ENCODE peak calls at places on chromosome 5, in seven cellular contexts. W is neuronal stem cell, I is H9, B is IMR-90, E is trophoblast cell, S is H1, N is mesenchymal stem cell. Y is an unnamed sample.

GRCh38 chr5:135600971-135601381 is 22.2 kb upstream of the CXCL14 start:
- DNase-seq in B (no peak), N (no peak), E (no peak), W (no peak), S (no peak), I (no peak), Y (no peak)

GRCh38 chr5:40447438-40447837 is 232.3 kb upstream of the PTGER4 start:
- DNase-seq in W (no peak), N (peak; percentile 7), E (no peak), B (peak; percentile 55), S (no peak), I (no peak), Y (no peak)

GRCh38 chr5:126220725-126221124 is 202.5 kb upstream of the GRAMD2B start:
- DNase-seq in I (no peak), B (no peak), E (no peak), S (no peak), W (no peak), N (no peak), Y (no peak)

GRCh38 chr5:75469017-75469416 is 42.4 kb downstream of the CERT1 start:
- DNase-seq in N (peak; percentile 5), E (no peak), W (no peak), I (no peak), B (no peak), S (no peak), Y (no peak)

GRCh38 chr5:61673007-61673735 is 341.1 kb downstream of the ZSWIM6 start:
- DNase-seq in I (no peak), S (no peak), W (peak; percentile 51), E (no peak), B (peak; percentile 41), N (peak; percentile 7), Y (peak; percentile 33)

GRCh38 chr5:57692582-57693487 is 210.2 kb upstream of the ACTBL2 start:
- DNase-seq in S (peak; percentile 33), N (peak; percentile 93), E (peak; percentile 77), I (peak; percentile 78), B (peak; percentile 94), W (peak; percentile 41), Y (peak; percentile 96)

GRCh38 chr5:34500236-34500836 is 155.8 kb upstream of the RAI14 start:
- DNase-seq in S (no peak), W (no peak), E (peak; percentile 26), N (no peak), I (no peak), B (no peak), Y (no peak)

GRCh38 chr5:81165493-81166119 is 67.5 kb upstream of the CKMT2 start:
- DNase-seq in E (peak; percentile 73), N (peak; percentile 65), S (peak; percentile 38), W (peak; percentile 43), I (peak; percentile 78), B (peak; percentile 67), Y (peak; percentile 91)

GRCh38 chr5:122585111-122585415 is 189.8 kb upstream of the SNX2 start:
- DNase-seq in B (no peak), E (no peak), S (no peak), I (no peak), W (no peak), N (no peak), Y (no peak)

GRCh38 chr5:30804739-30805313 is 388.7 kb upstream of the CDH6 start:
- DNase-seq in S (peak; percentile 2), N (no peak), I (peak; percentile 34), B (peak; percentile 62), W (no peak), E (no peak), Y (peak; percentile 41)

GRCh38 chr5:155252717-155253116 is 239.2 kb downstream of the KIF4B start:
- DNase-seq in W (no peak), I (no peak), N (no peak), E (no peak), B (no peak), S (no peak), Y (no peak)

GRCh38 chr5:5179597-5179996 is 39.5 kb downstream of the ADAMTS16 start:
- DNase-seq in S (peak; percentile 86), E (no peak), I (peak; percentile 87), N (no peak), W (no peak), B (no peak), Y (peak; percentile 93)

GRCh38 chr5:11400312-11400711 is 503.9 kb downstream of the CTNND2 start:
- DNase-seq in I (no peak), W (no peak), N (no peak), E (no peak), B (no peak), S (no peak), Y (no peak)

GRCh38 chr5:90136952-90137528 is 272.5 kb downstream of the CETN3 start:
- DNase-seq in I (no peak), B (no peak), S (no peak), W (no peak), N (no peak), E (no peak), Y (no peak)

GRCh38 chr5:37712750-37713149 is 127.1 kb downstream of the GDNF start:
- DNase-seq in W (no peak), S (no peak), E (no peak), I (no peak), N (no peak), B (no peak), Y (no peak)

GRCh38 chr5:151150484-151151262 is 6.9 kb downstream of the ANXA6 start:
- DNase-seq in W (no peak), S (no peak), I (no peak), E (no peak), N (peak; percentile 85), B (peak; percentile 47), Y (no peak)

GRCh38 chr5:96408276-96408777 is 24.7 kb downstream of the PCSK1 start:
- DNase-seq in S (no peak), W (no peak), B (peak; percentile 25), E (peak; percentile 8), I (no peak), N (no peak), Y (no peak)

GRCh38 chr5:172455511-172456061 is 1.3 kb upstream of the SH3PXD2B start:
- DNase-seq in E (peak; percentile 31), B (peak; percentile 70), I (peak; percentile 67), N (peak; percentile 50), W (no peak), S (no peak), Y (peak; percentile 94)

GRCh38 chr5:80010754-80011392 is 19.8 kb upstream of the MTX3 start:
- DNase-seq in I (no peak), E (no peak), N (no peak), B (no peak), W (no peak), S (no peak), Y (no peak)

GRCh38 chr5:59042683-59043082 is 459.8 kb downstream of the RAB3C start:
- DNase-seq in W (no peak), E (no peak), N (peak; percentile 57), B (no peak), I (no peak), S (no peak), Y (no peak)

GRCh38 chr5:39021413-39021812 is 52.8 kb downstream of the RICTOR start:
- DNase-seq in S (no peak), B (no peak), N (no peak), I (peak; percentile 46), W (no peak), E (no peak), Y (peak; percentile 79)

DNA sequence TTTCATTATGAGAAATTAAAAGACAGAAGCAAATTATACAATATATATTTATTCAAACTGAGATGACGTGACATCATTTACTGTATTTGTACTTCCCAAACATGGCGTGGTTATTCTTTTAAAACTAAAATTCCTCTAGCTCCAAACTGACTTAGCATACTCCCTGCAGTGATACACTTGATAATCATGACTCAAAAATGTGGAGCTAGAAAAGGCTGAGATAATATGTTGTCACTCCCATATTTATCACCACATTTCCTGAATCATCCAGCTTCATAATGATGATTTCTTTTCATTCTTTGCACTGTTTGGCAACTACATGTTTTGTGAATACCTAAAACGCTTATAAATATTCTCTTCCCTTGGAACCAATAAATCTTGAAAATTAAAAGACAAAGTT is 341.1 kb downstream of the EBF1 start:
- DNase-seq in S (no peak), I (no peak), W (no peak), E (no peak), B (peak; percentile 2), N (no peak), Y (no peak)
- H4K8ac ChIP-seq in S (no peak overlapping the region), I (no peak overlapping the region), W (no peak overlapping the region), E (no peak overlapping the region), B (no peak overlapping the region), N (no peak overlapping the region), Y (no peak overlapping the region)

DNA sequence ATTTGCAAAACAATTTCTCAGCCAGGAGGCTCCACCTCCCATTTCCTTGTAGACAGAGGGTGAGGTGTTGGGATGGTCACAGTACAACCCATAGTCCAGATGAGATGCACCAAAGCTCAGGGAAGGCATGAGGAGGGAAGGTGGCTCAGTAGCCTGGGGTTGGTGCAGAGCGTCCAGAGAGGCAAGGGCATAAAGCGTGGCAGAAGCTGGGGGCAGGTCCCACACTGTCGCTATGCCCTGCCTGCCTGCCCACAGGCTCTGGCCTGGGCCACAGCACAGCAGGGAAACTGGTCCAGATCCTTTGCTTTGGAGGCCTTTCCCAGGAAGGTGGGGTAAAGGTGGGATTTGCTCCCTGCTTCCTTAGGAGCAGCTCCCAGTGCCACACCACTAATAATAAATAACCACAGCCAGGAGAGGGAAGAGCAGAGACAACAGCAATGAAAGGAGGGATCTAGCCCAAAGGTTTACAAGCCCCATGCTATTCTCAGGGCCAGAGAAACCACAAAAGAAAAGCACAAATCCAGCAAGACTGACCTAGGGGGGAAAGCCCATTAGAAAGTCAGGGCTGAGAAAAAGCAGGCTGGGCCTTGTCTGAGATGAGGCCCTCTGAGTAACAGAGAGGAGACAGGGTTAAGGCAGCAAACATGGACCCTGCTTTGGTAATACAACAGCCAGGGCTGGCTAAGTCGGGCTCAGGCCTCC is 27.2 kb downstream of the PCDHGC5 start:
- DNase-seq in W (no peak), S (no peak), E (no peak), B (no peak), I (no peak), N (peak; percentile 77), Y (no peak)
- H3K9ac ChIP-seq in W (no peak overlapping the region), S (no peak overlapping the region), E (no peak overlapping the region), B (no peak overlapping the region), I (no peak overlapping the region), N (peak overlapping the region; percentile 90), Y (no peak overlapping the region)

DNA sequence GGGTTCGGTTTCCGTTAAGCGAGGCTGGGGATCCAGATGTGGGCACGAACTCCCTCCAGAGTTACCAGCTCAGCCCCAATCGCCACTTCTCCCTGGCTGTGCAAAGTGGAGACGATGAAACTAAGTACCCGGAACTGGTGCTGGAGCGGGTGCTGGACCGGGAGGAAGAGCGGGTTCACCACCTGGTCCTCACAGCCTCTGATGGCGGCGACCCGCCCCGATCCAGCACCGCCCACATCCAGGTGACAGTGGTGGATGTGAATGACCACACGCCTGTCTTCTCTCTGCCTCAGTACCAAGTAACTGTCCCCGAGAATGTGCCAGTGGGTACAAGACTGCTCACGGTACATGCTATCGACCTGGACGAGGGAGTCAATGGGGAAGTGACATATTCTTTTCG is 803 bp downstream of the PCDHGA7 start:
- DNase-seq in B (no peak), I (no peak), E (no peak), S (no peak), W (no peak), N (no peak), Y (no peak)
- H4K8ac ChIP-seq in B (no peak overlapping the region), I (no peak overlapping the region), E (no peak overlapping the region), S (no peak overlapping the region), W (no peak overlapping the region), N (no peak overlapping the region), Y (no peak overlapping the region)

DNA sequence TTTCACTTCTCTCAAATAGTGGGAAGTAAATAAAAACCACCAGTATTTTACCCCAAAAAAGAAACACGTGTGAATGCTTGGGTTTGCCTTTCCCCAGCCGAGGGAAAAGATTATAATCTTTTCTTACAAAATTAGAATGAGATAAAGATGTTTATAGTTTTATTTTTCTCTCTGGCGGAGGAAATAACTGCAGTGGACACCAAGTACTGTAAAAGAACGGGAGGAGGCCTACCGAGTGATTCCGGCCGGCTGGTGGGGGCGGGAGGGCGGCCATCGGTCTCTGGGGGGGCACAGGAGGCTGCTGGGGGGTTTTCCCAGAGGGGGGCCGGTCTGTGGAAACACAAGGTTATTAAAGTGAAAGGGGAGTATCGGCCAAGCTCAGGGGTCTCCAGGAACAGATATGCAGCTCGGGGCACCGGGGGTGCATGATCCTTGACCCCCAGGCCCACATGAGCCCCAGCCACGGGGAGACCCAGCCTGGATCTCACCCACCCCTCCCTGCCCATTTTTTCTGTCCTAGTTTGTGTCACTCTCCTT is 29.4 kb downstream of the LCP2 start:
- DNase-seq in N (no peak), B (no peak), I (no peak), E (no peak), S (no peak), W (no peak), Y (no peak)
- H3K9ac ChIP-seq in N (peak overlapping the region; percentile 83), B (no peak overlapping the region), I (no peak overlapping the region), E (no peak overlapping the region), S (no peak overlapping the region), W (no peak overlapping the region), Y (no peak overlapping the region)